ENCODE peak calls at places on chromosomes 11 and 22, in four cellular contexts. W is OCI-M1; G is activated CD8-positive, alpha-beta memory T cell treated with anti-CD3 and anti-CD28 coated beads for 48 hours; D is amniotic epithelial cell. O is an unnamed sample.

GRCh38 chr11:32902089-32902665 is 9.6 kb downstream of the QSER1 start:
- DNase-seq in W (no peak), G (no peak), D (no peak), O (no peak)

GRCh38 chr11:1338201-1339065 is 29.0 kb upstream of the TOLLIP start:
- DNase-seq in W (no peak), G (no peak), D (no peak), O (no peak)

GRCh38 chr11:128597209-128597608 is 9.9 kb upstream of the ETS1 start:
- DNase-seq in W (no peak), G (no peak), D (no peak), O (no peak)

GRCh38 chr22:35306350-35306967 is 6.8 kb downstream of the TOM1 start:
- DNase-seq in W (no peak), G (no peak), D (no peak), O (peak; percentile 14)

GRCh38 chr22:38736257-38736570 is 19.6 kb downstream of the SUN2 start:
- DNase-seq in W (no peak), G (no peak), D (no peak), O (no peak)

GRCh38 chr22:20108757-20109230 is 7.1 kb upstream of the RANBP1 start:
- DNase-seq in W (no peak), G (no peak), D (no peak), O (no peak)

GRCh38 chr11:6531267-6531752 is 34.2 kb downstream of the DNHD1 start:
- DNase-seq in W (peak; percentile 73), G (no peak), D (peak; percentile 39), O (peak; percentile 70)

GRCh38 chr22:29799217-29799680 is 32.1 kb downstream of the UQCR10 start:
- DNase-seq in W (peak; percentile 91), G (no peak), D (peak; percentile 97), O (peak; percentile 97)

GRCh38 chr11:82398300-82398815 is 335.3 kb downstream of the FAM181B start:
- DNase-seq in W (peak; percentile 55), G (no peak), D (no peak), O (no peak)

GRCh38 chr22:47552541-47553205 is 790.2 kb downstream of the TBC1D22A start:
- DNase-seq in W (no peak), G (no peak), D (no peak), O (no peak)

GRCh38 chr11:69643646-69644045 is 2.7 kb downstream of the CCND1 start:
- DNase-seq in W (no peak), G (no peak), D (no peak), O (no peak)

GRCh38 chr11:35615911-35616900 is 2.1 kb upstream of the FJX1 start:
- DNase-seq in W (peak; percentile 74), G (no peak), D (peak; percentile 73), O (peak; percentile 79)

GRCh38 chr22:47063606-47064005 is 301.2 kb downstream of the TBC1D22A start:
- DNase-seq in W (no peak), G (no peak), D (no peak), O (no peak)

GRCh38 chr11:18853086-18853720 is 61.6 kb upstream of the PTPN5 start:
- DNase-seq in W (peak; percentile 36), G (no peak), D (peak; percentile 36), O (peak; percentile 44)

GRCh38 chr11:46435679-46436078 is 44.1 kb upstream of the CHRM4 start:
- DNase-seq in W (no peak), G (no peak), D (no peak), O (no peak)

GRCh38 chr11:63961608-63962412 is 12.6 kb upstream of the COX8A start:
- DNase-seq in W (no peak), G (no peak), D (no peak), O (peak; percentile 43)

GRCh38 chr11:112400615-112401014 is 140.0 kb upstream of the PLET1 start:
- DNase-seq in W (no peak), G (no peak), D (no peak), O (no peak)

O was measured in fibroblast of pulmonary artery.